ENCODE peak calls at places on chromosomes 6 and 20, in nine cellular contexts. U, S, I, X, R, M, Q, H and N are unnamed samples.
A peak's percentile ranks its signal among the peaks of the same experiment; 100 is the strongest.

GRCh38 chr20:23334111-23334510 is 16.5 kb upstream of the NXT1 start:
- DNase-seq in I (no peak), M (no peak), S (no peak), R (no peak), H (no peak), U (no peak), X (no peak), Q (no peak), N (no peak)

GRCh38 chr20:49961413-49961812 is 21.4 kb upstream of the SNAI1 start:
- DNase-seq in S (no peak), I (no peak), Q (no peak), U (no peak), M (no peak), X (no peak), R (no peak), H (no peak), N (no peak)

GRCh38 chr6:7136859-7137334 is 29.1 kb downstream of the RREB1 start:
- DNase-seq in X (no peak), U (no peak), S (no peak), R (no peak), Q (peak; percentile 62), H (no peak), M (no peak), I (peak; percentile 62), N (no peak)

GRCh38 chr20:32773214-32773613 is 11.0 kb downstream of the DNMT3B start:
- DNase-seq in Q (no peak), I (no peak), H (no peak), U (no peak), X (no peak), R (no peak), M (no peak), S (no peak), N (no peak)

GRCh38 chr6:100999034-100999597 is 118.0 kb upstream of the ASCC3 start:
- DNase-seq in X (no peak), S (no peak), M (no peak), R (no peak), I (no peak), H (no peak), Q (no peak), U (no peak), N (no peak)

GRCh38 chr20:40565681-40566040 is 123.4 kb downstream of the MAFB start:
- DNase-seq in R (no peak), U (no peak), Q (no peak), I (no peak), M (no peak), S (no peak), H (no peak), X (no peak), N (no peak)

GRCh38 chr20:64766-65322 is 22.6 kb upstream of the DEFB125 start:
- DNase-seq in S (no peak), X (no peak), M (no peak), Q (no peak), H (no peak), U (no peak), R (no peak), I (no peak), N (no peak)

GRCh38 chr6:107246972-107247615 is 131.8 kb upstream of the BEND3 start:
- DNase-seq in Q (no peak), U (no peak), X (no peak), I (no peak), R (peak; percentile 65), M (no peak), H (no peak), S (no peak), N (no peak)

GRCh38 chr6:119129968-119130484 is 51.6 kb upstream of the FAM184A start:
- DNase-seq in M (no peak), I (no peak), S (peak; percentile 27), R (no peak), Q (no peak), H (no peak), X (no peak), U (no peak), N (no peak)

GRCh38 chr20:8480597-8480996 is 348.5 kb downstream of the PLCB1 start:
- DNase-seq in I (no peak), S (no peak), U (no peak), Q (no peak), M (no peak), X (no peak), H (no peak), R (no peak), N (no peak)